ENCODE peak calls at places on chromosomes 11 and 22, in four cellular contexts. One of them, this sample, is unnamed. For H3K79me2, the result is how much of the 10 kb centered on the place peaks cover.

GRCh38 chr11:2450321-2451041 is 5.7 kb downstream of the KCNQ1 start:
- DNase-seq in PC-9: no peak
- DNase-seq in astrocyte: no peak
- DNase-seq in mammary epithelial cell: no peak
- DNase-seq in this sample: no peak

GRCh38 chr11:73465019-73465675 is 88.9 kb downstream of the RELT start:
- DNase-seq in PC-9: no peak
- DNase-seq in astrocyte: peak
- DNase-seq in mammary epithelial cell: no peak
- DNase-seq in this sample: no peak

GRCh38 chr11:10742460-10743208 is 8.4 kb upstream of the CTR9 start:
- DNase-seq in PC-9: peak
- DNase-seq in astrocyte: peak
- DNase-seq in mammary epithelial cell: peak
- DNase-seq in this sample: peak

GRCh38 chr22:25092119-25092518 is 107.5 kb upstream of the CRYBB3 start:
- DNase-seq in PC-9: no peak
- DNase-seq in astrocyte: no peak
- DNase-seq in mammary epithelial cell: no peak
- DNase-seq in this sample: no peak

GRCh38 chr11:82826526-82826925 is 73.7 kb downstream of the PRCP start:
- DNase-seq in PC-9: no peak
- DNase-seq in astrocyte: no peak
- DNase-seq in mammary epithelial cell: no peak
- DNase-seq in this sample: no peak

GRCh38 chr22:17997456-17997855 is 26.9 kb downstream of the MICAL3 start:
- DNase-seq in PC-9: no peak
- DNase-seq in astrocyte: no peak
- DNase-seq in mammary epithelial cell: peak
- DNase-seq in this sample: peak

GRCh38 chr22:25656724-25657123 is 85.3 kb upstream of the MYO18B start:
- DNase-seq in PC-9: no peak
- DNase-seq in astrocyte: no peak
- DNase-seq in mammary epithelial cell: no peak
- DNase-seq in this sample: no peak

GRCh38 chr22:24157783-24158170 is 23.5 kb upstream of the SUSD2 start:
- DNase-seq in PC-9: no peak
- DNase-seq in astrocyte: no peak
- DNase-seq in mammary epithelial cell: no peak
- DNase-seq in this sample: no peak

GRCh38 chr11:1228183-1228821 is 5.4 kb downstream of the MUC5B start:
- DNase-seq in PC-9: no peak
- DNase-seq in astrocyte: no peak
- DNase-seq in mammary epithelial cell: no peak
- DNase-seq in this sample: no peak

GRCh38 chr11:108538022-108538424 is 39.8 kb upstream of the POGLUT3 start:
- DNase-seq in PC-9: no peak
- DNase-seq in astrocyte: no peak
- DNase-seq in mammary epithelial cell: no peak
- DNase-seq in this sample: peak

DNA sequence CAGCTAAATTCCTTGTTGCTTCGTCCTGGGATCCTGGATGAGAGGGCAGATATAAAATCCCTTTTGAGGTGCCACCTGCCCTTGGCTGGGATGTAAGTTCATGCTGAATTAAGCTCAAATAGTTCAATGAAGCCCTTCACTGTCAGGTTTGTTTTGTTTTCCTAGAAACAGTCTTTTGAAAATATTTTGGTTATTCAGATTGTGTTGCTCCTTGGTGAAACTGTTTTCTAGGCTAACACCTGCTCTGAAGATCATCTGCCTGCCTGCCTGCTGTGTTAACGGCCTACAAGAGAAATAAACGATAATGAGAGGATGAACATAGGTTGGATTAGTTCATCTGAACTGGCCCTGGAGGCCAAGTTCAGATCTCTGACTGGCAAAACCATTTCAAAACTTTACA is 67.4 kb downstream of the ZBTB44 start:
- DNase-seq in PC-9: no peak
- DNase-seq in astrocyte: no peak
- DNase-seq in mammary epithelial cell: no peak
- DNase-seq in this sample: no peak
- H3K79me2 ChIP-seq in PC-9: under half
- H3K79me2 ChIP-seq in astrocyte: under half
- H3K79me2 ChIP-seq in mammary epithelial cell: under half
- H3K79me2 ChIP-seq in this sample: under half

DNA sequence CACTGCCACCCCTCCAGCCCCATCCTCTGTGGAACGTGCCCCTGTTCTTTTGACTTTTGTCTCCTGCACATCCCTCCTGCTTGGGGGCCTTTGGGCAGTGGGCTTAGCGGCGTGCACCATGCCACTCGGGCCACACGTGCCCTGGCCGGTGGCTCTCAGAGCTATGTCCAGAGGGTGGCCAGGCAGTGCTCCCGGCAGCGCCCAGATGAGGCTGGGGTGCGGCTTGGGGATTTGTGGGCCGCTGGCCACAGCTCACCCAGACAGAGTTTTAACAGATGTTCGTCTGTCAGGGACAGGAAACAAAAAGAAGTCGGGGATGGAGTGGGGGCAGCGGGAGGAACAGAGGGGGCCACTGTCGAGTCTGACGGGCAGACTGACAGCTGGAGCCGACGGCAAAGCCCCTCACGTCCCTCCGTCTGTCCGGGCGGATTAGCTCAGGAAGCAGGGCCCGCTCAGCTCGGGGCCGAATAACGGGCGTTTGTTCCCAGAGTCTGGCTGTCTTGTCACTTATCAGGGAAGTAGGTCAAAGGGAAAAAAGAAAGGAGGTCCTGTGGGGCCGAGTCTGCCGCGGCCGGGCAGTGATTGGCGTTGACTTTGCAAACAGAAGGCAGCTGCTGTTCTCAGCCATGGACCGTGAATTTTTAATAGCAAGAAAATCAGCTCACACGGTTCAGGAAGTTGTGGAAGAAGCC is 61.6 kb downstream of the LRP5 start:
- DNase-seq in PC-9: no peak
- DNase-seq in astrocyte: no peak
- DNase-seq in mammary epithelial cell: no peak
- DNase-seq in this sample: peak
- H3K4me3 ChIP-seq in PC-9: no peak
- H3K4me3 ChIP-seq in astrocyte: no peak
- H3K4me3 ChIP-seq in mammary epithelial cell: no peak
- H3K4me3 ChIP-seq in this sample: peak

GRCh38 chr11:36699271-36699670 is 101.2 kb upstream of the RAG2 start:
- DNase-seq in PC-9: no peak
- DNase-seq in astrocyte: no peak
- DNase-seq in mammary epithelial cell: peak
- DNase-seq in this sample: no peak

GRCh38 chr11:36702330-36703054 is 104.5 kb upstream of the RAG2 start:
- DNase-seq in PC-9: peak
- DNase-seq in astrocyte: peak
- DNase-seq in mammary epithelial cell: peak
- DNase-seq in this sample: peak

DNA sequence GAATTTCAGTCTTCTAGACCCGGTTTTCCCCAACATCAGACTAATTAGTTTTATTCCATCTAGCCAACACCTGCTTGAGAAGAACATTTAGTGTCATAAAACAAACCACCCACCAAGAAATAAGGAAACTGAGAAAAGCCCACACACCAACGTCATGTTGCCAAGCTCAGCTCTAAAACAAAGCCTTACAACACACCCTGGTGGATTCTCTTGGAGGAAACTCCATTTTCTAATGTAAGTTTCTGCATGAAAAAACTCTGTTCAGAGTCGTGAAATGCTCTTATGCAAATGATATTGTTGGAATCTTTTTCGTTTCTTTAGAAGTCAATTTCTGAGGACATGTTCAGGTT is 105.0 kb upstream of the RAG2 start:
- DNase-seq in PC-9: no peak
- DNase-seq in astrocyte: no peak
- DNase-seq in mammary epithelial cell: no peak
- DNase-seq in this sample: no peak
- H2AFZ ChIP-seq in PC-9: no peak
- H2AFZ ChIP-seq in astrocyte: no peak
- H2AFZ ChIP-seq in mammary epithelial cell: no peak
- H2AFZ ChIP-seq in this sample: no peak

DNA sequence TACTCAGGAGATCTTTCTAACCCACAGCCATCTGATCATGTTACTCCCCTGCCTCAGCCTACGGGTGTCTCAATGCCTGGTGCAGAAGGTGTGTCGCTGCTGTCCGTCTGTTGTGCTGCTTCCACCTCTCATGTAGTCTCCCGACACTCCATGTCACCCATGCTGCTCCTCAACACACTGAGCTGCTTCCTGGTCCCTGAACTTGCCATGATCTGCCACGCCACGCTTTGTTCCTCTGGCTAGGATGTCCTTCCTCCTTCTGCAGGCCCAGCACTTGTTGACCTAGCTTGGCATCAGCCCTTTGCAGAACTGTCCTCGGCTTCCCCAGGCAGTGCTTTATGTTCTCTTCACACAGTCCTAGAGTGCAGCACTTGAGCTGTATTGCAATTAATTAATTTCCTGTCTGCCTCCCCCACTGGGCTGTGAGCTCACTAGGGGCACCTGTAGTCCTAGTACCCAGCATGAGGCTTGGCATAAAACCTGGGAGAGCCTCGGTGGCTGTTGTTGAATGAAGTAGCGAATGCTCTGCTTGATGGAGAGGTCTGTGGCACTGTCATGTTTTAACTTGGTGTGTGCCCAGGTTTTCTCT is 9.5 kb downstream of the GTPBP1 start:
- DNase-seq in PC-9: no peak
- DNase-seq in astrocyte: no peak
- DNase-seq in mammary epithelial cell: no peak
- DNase-seq in this sample: no peak
- H3K79me2 ChIP-seq in PC-9: half or more
- H3K79me2 ChIP-seq in astrocyte: half or more
- H3K79me2 ChIP-seq in mammary epithelial cell: half or more
- H3K79me2 ChIP-seq in this sample: under half

DNA sequence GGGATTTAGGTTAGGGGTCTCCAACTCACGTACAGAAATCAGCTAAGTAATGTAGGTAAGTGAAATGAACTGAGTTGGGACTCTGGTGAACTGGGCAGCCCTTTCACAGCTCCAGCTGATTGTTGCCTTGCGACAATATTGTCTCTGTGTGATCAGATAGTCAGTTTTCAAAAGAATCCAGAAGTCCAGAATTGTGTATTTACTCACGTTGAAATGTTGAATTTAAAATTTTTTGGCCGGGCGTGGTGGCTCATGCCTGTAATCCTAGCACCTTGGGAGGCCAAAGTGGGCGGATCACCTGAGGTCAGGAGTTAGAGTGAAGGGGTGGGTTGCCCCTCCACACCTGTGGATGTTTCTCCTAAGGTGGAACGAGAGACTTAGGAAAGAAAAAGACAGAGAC is 18.8 kb upstream of the WDR74 start:
- DNase-seq in PC-9: no peak
- DNase-seq in astrocyte: no peak
- DNase-seq in mammary epithelial cell: no peak
- DNase-seq in this sample: no peak
- H3K4me3 ChIP-seq in PC-9: peak
- H3K4me3 ChIP-seq in astrocyte: no peak
- H3K4me3 ChIP-seq in mammary epithelial cell: no peak
- H3K4me3 ChIP-seq in this sample: no peak

This sample was measured in fibroblast of lung.